ENCODE peak calls at places on chromosomes 2 and 18, in five cellular contexts. I is keratinocyte, P is fibroblast of lung, V is ovary, B is thoracic aorta. E is an unnamed sample.

GRCh38 chr18:25896956-25897355 is 193.5 kb downstream of the SS18 start:
- DNase-seq in V (no peak), I (no peak), P (no peak), B (no peak), E (no peak)

GRCh38 chr2:85893428-85894258 is 4.9 kb upstream of the ST3GAL5 start:
- DNase-seq in V (no peak), B (no peak), I (peak; percentile 67), P (peak; percentile 91), E (no peak)

GRCh38 chr2:9712263-9712662 is 81.5 kb upstream of the YWHAQ start:
- DNase-seq in I (no peak), V (no peak), B (no peak), P (no peak), E (no peak)

GRCh38 chr2:100875516-100876230 is 55.7 kb downstream of the NPAS2 start:
- DNase-seq in V (no peak), B (no peak), I (no peak), P (peak; percentile 77), E (no peak)

GRCh38 chr2:18262601-18263000 is 297.9 kb downstream of the RDH14 start:
- DNase-seq in P (peak; percentile 63), I (no peak), B (no peak), V (no peak), E (no peak)

GRCh38 chr2:48414980-48415764 is 114.8 kb upstream of the STON1 start:
- DNase-seq in B (no peak), V (no peak), P (peak; percentile 60), I (no peak), E (no peak)

GRCh38 chr2:189142893-189143759 is 36.4 kb downstream of the COL5A2 start:
- DNase-seq in I (no peak), P (peak; percentile 28), V (no peak), B (no peak), E (no peak)

GRCh38 chr2:165573534-165574461 is 104.3 kb downstream of the CSRNP3 start:
- DNase-seq in V (peak; percentile 75), B (no peak), P (peak; percentile 63), I (no peak), E (peak; percentile 19)

GRCh38 chr2:186422226-186422625 is 63.8 kb upstream of the ZC3H15 start:
- DNase-seq in B (peak; percentile 13), P (peak; percentile 88), I (peak; percentile 67), V (no peak), E (peak; percentile 79)

GRCh38 chr2:223786943-223787342 is 50.4 kb downstream of the AP1S3 start:
- DNase-seq in I (no peak), V (no peak), P (no peak), B (no peak), E (no peak)

GRCh38 chr2:70091816-70092215 is 4.5 kb downstream of the PCBP1 start:
- DNase-seq in B (no peak), V (no peak), P (no peak), I (no peak), E (peak; percentile 21)

GRCh38 chr2:50126845-50127244 is 905.1 kb downstream of the NRXN1 start:
- DNase-seq in I (no peak), V (no peak), P (no peak), B (no peak), E (no peak)

GRCh38 chr2:769771-770170 is 92.6 kb upstream of the TMEM18 start:
- DNase-seq in V (no peak), B (no peak), P (no peak), I (no peak), E (no peak)

GRCh38 chr2:11286749-11287148 is 57.7 kb downstream of the ROCK2 start:
- DNase-seq in V (no peak), B (no peak), P (peak; percentile 52), I (no peak), E (no peak)

GRCh38 chr2:172270278-172271079 is 156.9 kb upstream of the ITGA6 start:
- DNase-seq in V (no peak), B (no peak), I (no peak), P (no peak), E (no peak)

GRCh38 chr18:13136689-13137040 is 81.9 kb upstream of the LDLRAD4 start:
- DNase-seq in I (no peak), B (no peak), P (no peak), V (peak; percentile 48), E (no peak)

GRCh38 chr2:194301946-194302345 is 1355.1 kb upstream of the SLC39A10 start:
- DNase-seq in I (no peak), V (no peak), P (no peak), B (no peak), E (no peak)

GRCh38 chr2:15732341-15733077 is 140.8 kb downstream of the DDX1 start:
- DNase-seq in P (peak; percentile 11), B (no peak), V (no peak), I (no peak), E (no peak)

GRCh38 chr2:74048147-74048546 is 63.4 kb downstream of the TET3 start:
- DNase-seq in P (no peak), V (no peak), I (no peak), B (no peak), E (no peak)

GRCh38 chr2:119715409-119716295 is 36.7 kb downstream of the TMEM177 start:
- DNase-seq in V (no peak), B (no peak), I (no peak), P (no peak), E (no peak)

GRCh38 chr2:200765139-200765951 is 46.4 kb upstream of the BZW1 start:
- DNase-seq in P (peak; percentile 96), B (no peak), I (peak; percentile 73), V (no peak), E (no peak)

GRCh38 chr18:8260847-8261246 is 348.4 kb upstream of the RAB12 start:
- DNase-seq in V (no peak), B (no peak), P (peak; percentile 4), I (no peak), E (no peak)

GRCh38 chr18:57775937-57776336 is 27.2 kb downstream of the ATP8B1 start:
- DNase-seq in P (peak; percentile 66), I (peak; percentile 84), B (no peak), V (no peak), E (no peak)

GRCh38 chr2:129748653-129749052 is 230.8 kb upstream of the RAB6C start:
- DNase-seq in P (no peak), I (no peak), B (no peak), V (no peak), E (no peak)

GRCh38 chr18:21456428-21457178 is 143.9 kb downstream of the ESCO1 start:
- DNase-seq in P (no peak), I (no peak), B (no peak), V (no peak), E (no peak)

GRCh38 chr18:32446780-32447179 is 23.9 kb downstream of the GAREM1 start:
- DNase-seq in V (no peak), P (no peak), I (no peak), B (no peak), E (no peak)

GRCh38 chr2:101946372-101946771 is 45.4 kb upstream of the IL1R2 start:
- DNase-seq in I (no peak), B (no peak), P (no peak), V (no peak), E (no peak)

GRCh38 chr2:240894836-240895558 is 959 bp downstream of the MAB21L4 start:
- DNase-seq in B (no peak), V (no peak), I (no peak), P (no peak), E (no peak)

GRCh38 chr2:15169326-15170038 is 391.7 kb downstream of the NBAS start:
- DNase-seq in P (peak; percentile 98), I (peak; percentile 85), B (no peak), V (no peak), E (no peak)

GRCh38 chr2:29742641-29743040 is 178.7 kb downstream of the ALK start:
- DNase-seq in P (no peak), V (no peak), B (no peak), I (no peak), E (no peak)

GRCh38 chr2:71554706-71555056 is 101.3 kb downstream of the DYSF start:
- DNase-seq in B (no peak), I (no peak), V (no peak), P (no peak), E (no peak)

GRCh38 chr2:69214898-69215297 is 172.1 kb downstream of the GFPT1 start:
- DNase-seq in I (no peak), B (no peak), P (peak; percentile 76), V (no peak), E (peak; percentile 48)

GRCh38 chr2:138321458-138321857 is 180.1 kb upstream of the SPOPL start:
- DNase-seq in V (no peak), I (no peak), B (no peak), P (no peak), E (no peak)

GRCh38 chr2:217703999-217704398 is 298.8 kb downstream of the TNS1 start:
- DNase-seq in P (no peak), I (no peak), B (no peak), V (no peak), E (no peak)

GRCh38 chr2:217703102-217703501 is 299.7 kb downstream of the TNS1 start:
- DNase-seq in I (no peak), V (no peak), P (no peak), B (no peak), E (no peak)

GRCh38 chr2:217694296-217694695 is 308.5 kb downstream of the TNS1 start:
- DNase-seq in I (no peak), P (peak; percentile 36), B (no peak), V (no peak), E (no peak)

GRCh38 chr2:217695033-217695520 is 307.7 kb downstream of the TNS1 start:
- DNase-seq in P (peak; percentile 93), V (no peak), I (peak; percentile 76), B (no peak), E (no peak)

DNA sequence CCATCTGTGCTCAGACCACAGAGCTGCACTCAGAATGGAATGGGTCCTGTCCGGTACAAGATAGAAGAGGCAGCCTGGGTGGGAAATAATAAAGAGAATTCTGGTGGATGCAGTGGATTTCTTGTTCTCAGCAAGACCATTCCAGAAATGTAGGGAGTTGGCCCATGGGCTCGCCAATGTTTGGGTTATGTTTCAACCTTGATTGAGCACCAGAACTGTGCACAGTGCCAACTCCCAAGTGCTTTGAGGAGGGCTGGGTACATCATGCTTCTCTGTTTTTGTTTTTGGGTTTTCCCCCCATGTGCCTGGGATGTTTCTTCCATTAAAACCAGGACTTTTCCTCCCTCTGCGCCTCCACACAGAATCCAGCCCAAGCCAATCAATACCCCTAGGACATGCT is 304.1 kb downstream of the TNS1 start:
- DNase-seq in B (no peak), I (no peak), V (no peak), P (no peak), E (no peak)
- H3K4me1 ChIP-seq in B (peaks cover 46% of the 10 kb centered on the region), I (peaks cover 12% of the 10 kb centered on the region), V (peaks cover 8% of the 10 kb centered on the region), P (peaks cover 14% of the 10 kb centered on the region), E (peaks cover 17% of the 10 kb centered on the region)

GRCh38 chr2:136117909-136118818 is at the start of gene CXCR4:
- DNase-seq in B (no peak), I (no peak), P (peak; percentile 23), V (peak; percentile 30), E (peak; percentile 51)
- TF ChIP-seq CTCF in B (no peak), I (no peak), P (peak; percentile 23), V (no peak), E (no peak)

GRCh38 chr2:127910415-127910814 is 24.7 kb upstream of the AMMECR1L start:
- DNase-seq in I (no peak), B (no peak), V (no peak), P (no peak), E (no peak)
- H3K27ac ChIP-seq in I (no peak overlapping the region), B (no peak overlapping the region), V (no peak overlapping the region), P (no peak overlapping the region), E (no peak overlapping the region)

DNA sequence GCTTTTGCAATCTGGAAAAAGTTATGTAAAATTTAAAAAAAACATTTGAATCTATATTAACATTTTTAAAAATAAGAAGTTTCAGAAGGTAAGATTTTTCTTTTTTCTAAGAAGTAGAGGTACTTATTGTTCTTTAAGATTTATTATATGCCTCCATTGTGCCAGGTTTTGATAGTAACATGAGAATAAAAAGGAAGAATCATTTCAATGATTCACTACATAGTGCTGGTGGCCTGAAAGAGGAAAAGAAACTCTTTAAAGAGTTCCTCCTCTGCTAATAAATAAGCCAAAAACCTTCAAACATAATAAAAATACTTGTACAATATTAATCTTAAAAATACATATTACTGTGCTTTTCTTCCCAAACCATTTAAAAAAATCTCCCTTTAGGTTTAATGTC is 69.0 kb downstream of the ANKRD44 start:
- DNase-seq in I (no peak), V (no peak), P (no peak), B (no peak), E (no peak)
- H3K4me1 ChIP-seq in I (no peaks in the 10 kb centered on the region), V (no peaks in the 10 kb centered on the region), P (no peaks in the 10 kb centered on the region), B (peaks cover 17% of the 10 kb centered on the region), E (peaks cover 6% of the 10 kb centered on the region)

E was measured in tibial artery.